ENCODE peak calls at places on chromosomes 4 and X, in eight cellular contexts. Z, S, G, A, T, N, E and B are unnamed samples.

GRCh38 chr4:134327274-134328122 is 125.9 kb upstream of the PABPC4L start:
- DNase-seq in Z (no peak), S (no peak), G (no peak), A (no peak), T (no peak), N (no peak), E (no peak), B (no peak)

GRCh38 chr4:186554890-186555827 is at the start of gene MTNR1A:
- DNase-seq in Z (no peak), S (no peak), G (no peak), A (no peak), T (peak), N (peak), E (no peak), B (no peak)

GRCh38 chr4:12724520-12724919 is 759.6 kb downstream of the RAB28 start:
- DNase-seq in Z (no peak), S (no peak), G (no peak), A (no peak), T (no peak), N (no peak), E (no peak), B (no peak)

GRCh38 chrX:15059488-15059887 is 186.3 kb downstream of the MOSPD2 start:
- DNase-seq in Z (no peak), S (no peak), G (no peak), A (no peak), T (no peak), N (no peak), E (no peak), B (no peak)

GRCh38 chrX:153726286-153727107 is 1.8 kb downstream of the ABCD1 start:
- DNase-seq in Z (peak), S (peak), G (peak), A (peak), T (peak), N (no peak), E (peak), B (peak)

GRCh38 chr4:151798678-151799416 is 38.0 kb upstream of the GATB start:
- DNase-seq in Z (no peak), S (no peak), G (no peak), A (no peak), T (peak), N (peak), E (no peak), B (no peak)

GRCh38 chrX:126030021-126030420 is 136.1 kb downstream of the DCAF12L2 start:
- DNase-seq in Z (no peak), S (no peak), G (no peak), A (no peak), T (no peak), N (no peak), E (no peak), B (no peak)

GRCh38 chr4:148026022-148026421 is 294.1 kb downstream of the ARHGAP10 start:
- DNase-seq in Z (no peak), S (no peak), G (no peak), A (no peak), T (peak), N (peak), E (no peak), B (no peak)

GRCh38 chrX:10630320-10630719 is 9.9 kb upstream of the MID1 start:
- DNase-seq in Z (no peak), S (no peak), G (no peak), A (no peak), T (peak), N (no peak), E (no peak), B (no peak)

GRCh38 chr4:176153124-176153523 is 42.3 kb downstream of the SPATA4 start:
- DNase-seq in Z (no peak), S (no peak), G (no peak), A (no peak), T (no peak), N (no peak), E (no peak), B (no peak)

GRCh38 chr4:105457997-105458396 is 15.9 kb downstream of the PPA2 start:
- DNase-seq in Z (no peak), S (no peak), G (no peak), A (no peak), T (peak), N (no peak), E (no peak), B (no peak)

GRCh38 chr4:172489896-172490295 is 676.7 kb downstream of the GALNTL6 start:
- DNase-seq in Z (no peak), S (no peak), G (no peak), A (no peak), T (no peak), N (no peak), E (no peak), B (no peak)

GRCh38 chr4:74367656-74368055 is 2.7 kb downstream of the EREG start:
- DNase-seq in Z (no peak), S (no peak), G (no peak), A (no peak), T (no peak), N (no peak), E (no peak), B (no peak)

GRCh38 chr4:41525129-41525528 is 12.8 kb upstream of the LIMCH1 start:
- DNase-seq in Z (no peak), S (no peak), G (no peak), A (no peak), T (peak), N (peak), E (no peak), B (no peak)

GRCh38 chr4:88537725-88538124 is 14.1 kb upstream of the PYURF start:
- DNase-seq in Z (no peak), S (no peak), G (no peak), A (no peak), T (no peak), N (no peak), E (no peak), B (no peak)

GRCh38 chr4:88531549-88531948 is 8.0 kb upstream of the PYURF start:
- DNase-seq in Z (no peak), S (no peak), G (no peak), A (no peak), T (no peak), N (no peak), E (no peak), B (no peak)

GRCh38 chr4:88533088-88533790 is 9.7 kb upstream of the PYURF start:
- DNase-seq in Z (no peak), S (no peak), G (no peak), A (no peak), T (peak), N (peak), E (no peak), B (no peak)

GRCh38 chr4:88535090-88535755 is 11.6 kb upstream of the PYURF start:
- DNase-seq in Z (no peak), S (no peak), G (no peak), A (no peak), T (no peak), N (no peak), E (no peak), B (no peak)

DNA sequence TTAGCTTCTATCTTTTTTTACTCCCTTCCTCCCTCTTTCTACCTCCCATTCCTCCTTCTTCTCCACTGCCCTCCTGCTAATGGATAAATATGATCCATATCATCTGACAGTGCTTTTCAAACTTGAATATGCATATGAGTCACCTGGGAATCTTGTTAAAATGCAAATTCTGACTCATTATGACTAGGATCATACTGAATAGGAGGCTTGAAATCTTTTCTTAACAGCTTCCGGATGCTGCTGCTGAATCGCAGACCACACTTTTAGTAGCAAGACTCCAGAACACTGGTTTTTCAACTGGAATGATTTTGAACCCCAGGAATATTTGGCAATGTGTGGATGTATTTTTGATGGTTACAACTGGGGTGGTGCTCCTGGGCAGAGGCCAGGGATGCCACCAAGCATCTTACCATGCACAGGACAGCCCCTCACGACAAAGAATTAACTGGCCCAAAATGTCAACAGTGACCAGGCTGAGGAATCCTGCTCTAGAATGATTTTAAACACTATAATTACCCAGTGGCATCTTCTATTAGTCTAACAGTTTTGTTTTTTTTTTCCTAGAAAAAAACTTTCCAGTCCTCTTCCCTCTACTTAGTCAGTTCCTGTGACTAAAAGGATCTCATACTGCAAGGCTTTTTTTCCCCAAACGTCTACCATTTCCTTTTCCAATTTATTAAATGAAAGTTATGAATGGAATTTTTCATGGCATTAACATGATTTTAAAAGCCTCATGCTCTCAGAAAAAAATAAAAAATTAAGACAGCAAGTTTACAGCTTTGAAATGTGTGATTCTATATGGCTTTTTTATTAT is 10.6 kb upstream of the PYURF start:
- DNase-seq in Z (no peak), S (no peak), G (no peak), A (no peak), T (peak), N (peak), E (no peak), B (no peak)
- H3K27ac ChIP-seq in Z (no peak), S (no peak), G (no peak), A (no peak), T (peak), N (peak), E (no peak), B (no peak)

GRCh38 chr4:86557526-86557925 is 36.6 kb upstream of the PTPN13 start:
- DNase-seq in Z (no peak), S (no peak), G (no peak), A (no peak), T (peak), N (peak), E (no peak), B (no peak)
- H3K27ac ChIP-seq in Z (no peak), S (no peak), G (no peak), A (no peak), T (no peak), N (peak), E (no peak), B (no peak)

DNA sequence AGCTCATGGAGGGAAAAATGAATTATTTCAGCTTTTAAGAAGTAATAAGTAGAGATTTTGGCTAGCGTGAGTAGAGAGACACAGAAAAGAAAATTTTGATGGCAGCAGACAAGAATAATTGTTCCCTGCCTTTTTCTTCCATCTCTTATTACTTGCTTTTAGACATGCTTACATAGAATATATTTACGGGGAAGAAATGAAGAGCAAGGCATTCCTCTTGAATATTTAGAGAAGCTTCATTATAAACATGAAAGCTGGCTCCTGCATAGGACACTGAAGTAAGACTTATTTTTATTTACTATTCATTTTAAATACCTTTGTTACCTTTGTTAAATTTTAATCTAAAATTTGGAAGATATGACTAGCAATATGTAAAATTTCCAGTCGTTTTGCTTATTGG is 32.2 kb downstream of the DCK start:
- DNase-seq in Z (no peak), S (no peak), G (no peak), A (no peak), T (no peak), N (no peak), E (no peak), B (no peak)
- H3K27ac ChIP-seq in Z (no peak), S (no peak), G (no peak), A (no peak), T (no peak), N (no peak), E (no peak), B (no peak)

DNA sequence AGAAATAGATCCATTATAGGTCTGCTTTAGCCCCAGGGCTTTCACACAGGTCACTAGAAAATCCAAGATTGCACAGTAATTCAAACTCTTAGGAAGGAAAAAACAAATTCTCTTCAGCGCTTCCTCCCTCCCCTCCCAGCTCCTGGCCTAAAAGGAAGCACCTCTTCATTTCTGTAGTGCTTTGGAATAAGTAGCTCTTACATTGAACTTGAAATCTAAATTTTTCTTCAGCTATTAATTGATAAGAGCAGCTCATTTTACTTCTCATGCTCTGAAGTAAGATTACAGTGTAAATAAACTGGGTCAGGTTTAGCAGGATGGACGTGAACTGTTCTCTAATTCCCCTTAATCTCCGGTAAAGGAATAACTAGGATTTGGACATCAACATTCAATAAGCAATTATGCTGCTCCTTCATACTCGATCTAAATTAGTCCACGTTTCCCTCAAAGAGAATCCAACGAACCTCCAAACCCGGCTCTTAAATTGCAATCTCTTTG is 10.9 kb upstream of the SEL1L3 start:
- DNase-seq in Z (no peak), S (no peak), G (no peak), A (no peak), T (no peak), N (no peak), E (no peak), B (no peak)
- H3K27ac ChIP-seq in Z (no peak), S (no peak), G (no peak), A (no peak), T (no peak), N (no peak), E (no peak), B (no peak)

GRCh38 chr4:122798917-122799316 is 27.7 kb upstream of the FGF2 start:
- DNase-seq in Z (no peak), S (no peak), G (no peak), A (no peak), T (no peak), N (no peak), E (no peak), B (no peak)

GRCh38 chr4:122796801-122797404 is 29.7 kb upstream of the FGF2 start:
- DNase-seq in Z (no peak), S (no peak), G (no peak), A (no peak), T (peak), N (no peak), E (no peak), B (no peak)

GRCh38 chr4:122793811-122794210 is 32.8 kb upstream of the FGF2 start:
- DNase-seq in Z (no peak), S (no peak), G (no peak), A (no peak), T (no peak), N (no peak), E (no peak), B (no peak)

GRCh38 chr4:122797405-122798094 is 29.1 kb upstream of the FGF2 start:
- DNase-seq in Z (no peak), S (no peak), G (no peak), A (no peak), T (no peak), N (peak), E (no peak), B (no peak)

DNA sequence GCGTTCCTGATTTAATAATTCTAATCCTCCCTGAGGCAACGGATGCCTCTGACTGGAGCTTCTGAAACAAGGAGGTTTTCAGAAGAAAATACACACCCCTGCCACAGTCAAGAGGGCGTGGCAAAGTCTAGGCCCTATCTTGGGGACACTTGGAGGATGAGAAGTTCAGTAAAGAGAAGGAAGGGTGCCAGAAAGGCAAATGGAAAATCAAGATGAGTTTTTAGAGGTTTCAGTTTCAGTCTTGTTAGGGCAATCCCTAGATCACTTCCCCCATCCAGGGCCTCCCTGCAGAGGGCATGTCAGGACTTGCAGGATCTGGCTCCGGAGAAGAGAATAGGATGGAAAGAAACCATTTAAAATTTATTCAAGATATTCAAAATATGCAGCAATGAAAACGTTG is 28.5 kb upstream of the FGF2 start:
- DNase-seq in Z (no peak), S (peak), G (no peak), A (no peak), T (peak), N (peak), E (peak), B (peak)
- H3K27ac ChIP-seq in Z (no peak), S (peak), G (peak), A (peak), T (peak), N (peak), E (peak), B (no peak)